ENCODE peak calls at places on chromosomes 13 and 19, in eight cellular contexts. E, K, D, W, V, H, B and C are unnamed samples.

GRCh38 chr13:46575321-46575721 is 22.4 kb downstream of the LRCH1 start:
- DNase-seq in E (no peak), K (no peak), D (no peak), W (peak), V (peak), H (no peak), B (no peak), C (no peak)

GRCh38 chr13:39816936-39817335 is 161.5 kb downstream of the COG6 start:
- DNase-seq in E (no peak), K (no peak), D (no peak), W (peak), V (no peak), H (no peak), B (no peak), C (no peak)

GRCh38 chr19:48445256-48445605 is 552 bp upstream of the GRWD1 start:
- DNase-seq in E (peak), K (no peak), D (peak), W (peak), V (peak), H (no peak), B (no peak), C (no peak)

GRCh38 chr19:17124025-17124424 is 48.4 kb downstream of the MYO9B start:
- DNase-seq in E (no peak), K (no peak), D (no peak), W (no peak), V (no peak), H (no peak), B (no peak), C (no peak)

GRCh38 chr13:93080587-93080986 is 146.0 kb upstream of the GPC6 start:
- DNase-seq in E (peak), K (no peak), D (peak), W (peak), V (no peak), H (no peak), B (no peak), C (no peak)

GRCh38 chr13:73390100-73390499 is 331.3 kb downstream of the KLF5 start:
- DNase-seq in E (no peak), K (no peak), D (no peak), W (no peak), V (no peak), H (no peak), B (no peak), C (no peak)

GRCh38 chr19:15280915-15281683 is 48.9 kb upstream of the EPHX3 start:
- DNase-seq in E (peak), K (no peak), D (peak), W (peak), V (peak), H (peak), B (peak), C (peak)

GRCh38 chr13:23086951-23087350 is 93.8 kb upstream of the SGCG start:
- DNase-seq in E (no peak), K (no peak), D (no peak), W (no peak), V (no peak), H (no peak), B (no peak), C (no peak)

GRCh38 chr13:30618938-30619289 is 1.2 kb downstream of the USPL1 start:
- DNase-seq in E (no peak), K (no peak), D (no peak), W (no peak), V (no peak), H (no peak), B (no peak), C (no peak)

GRCh38 chr13:39313721-39314120 is 275.5 kb downstream of the NHLRC3 start:
- DNase-seq in E (no peak), K (no peak), D (no peak), W (no peak), V (no peak), H (no peak), B (no peak), C (no peak)

GRCh38 chr13:40060318-40061007 is 405.0 kb downstream of the COG6 start:
- DNase-seq in E (no peak), K (no peak), D (peak), W (peak), V (no peak), H (peak), B (no peak), C (peak)

GRCh38 chr13:72504026-72504925 is 223.2 kb downstream of the MZT1 start:
- DNase-seq in E (no peak), K (no peak), D (no peak), W (peak), V (no peak), H (no peak), B (no peak), C (no peak)

GRCh38 chr19:58566989-58567388 is 6.1 kb downstream of the MZF1 start:
- DNase-seq in E (no peak), K (no peak), D (no peak), W (no peak), V (no peak), H (peak), B (no peak), C (no peak)

GRCh38 chr13:110044521-110045200 is 258.3 kb upstream of the IRS2 start:
- DNase-seq in E (no peak), K (no peak), D (peak), W (no peak), V (no peak), H (no peak), B (no peak), C (no peak)

GRCh38 chr13:32153056-32153455 is 121.5 kb downstream of the FRY start:
- DNase-seq in E (no peak), K (no peak), D (no peak), W (peak), V (peak), H (no peak), B (no peak), C (no peak)

GRCh38 chr13:47555235-47555634 is 445.8 kb downstream of the SUCLA2 start:
- DNase-seq in E (no peak), K (no peak), D (no peak), W (no peak), V (no peak), H (no peak), B (no peak), C (no peak)

GRCh38 chr19:57803594-57804325 is 11.0 kb downstream of the ZNF552 start:
- DNase-seq in E (no peak), K (no peak), D (no peak), W (peak), V (peak), H (peak), B (no peak), C (no peak)

GRCh38 chr13:42807866-42808265 is 26.5 kb downstream of the FAM216B start:
- DNase-seq in E (no peak), K (no peak), D (no peak), W (peak), V (no peak), H (no peak), B (no peak), C (no peak)

GRCh38 chr13:33730147-33730546 is 87.8 kb upstream of the RFC3 start:
- DNase-seq in E (no peak), K (no peak), D (no peak), W (no peak), V (no peak), H (no peak), B (no peak), C (no peak)

GRCh38 chr13:80481589-80481988 is 140.7 kb upstream of the SPRY2 start:
- DNase-seq in E (no peak), K (no peak), D (no peak), W (no peak), V (no peak), H (no peak), B (no peak), C (no peak)

GRCh38 chr19:17739121-17739875 is 12.0 kb upstream of the FCHO1 start:
- DNase-seq in E (no peak), K (no peak), D (peak), W (no peak), V (no peak), H (no peak), B (peak), C (no peak)

GRCh38 chr19:55626350-55626749 is 2.0 kb upstream of the ZNF784 start:
- DNase-seq in E (no peak), K (peak), D (no peak), W (no peak), V (no peak), H (no peak), B (no peak), C (no peak)

GRCh38 chr19:49546825-49547565 is 19.2 kb downstream of the RCN3 start:
- DNase-seq in E (peak), K (peak), D (peak), W (peak), V (peak), H (peak), B (no peak), C (peak)

GRCh38 chr19:46715620-46716012 is 1.3 kb downstream of the PRKD2 start:
- DNase-seq in E (no peak), K (no peak), D (no peak), W (no peak), V (no peak), H (no peak), B (peak), C (no peak)

GRCh38 chr19:52231154-52231565 is 38.2 kb upstream of the ZNF766 start:
- DNase-seq in E (no peak), K (no peak), D (no peak), W (peak), V (no peak), H (no peak), B (no peak), C (no peak)

GRCh38 chr19:6048808-6049405 is 61.4 kb downstream of the RFX2 start:
- DNase-seq in E (peak), K (peak), D (peak), W (peak), V (no peak), H (peak), B (peak), C (peak)

GRCh38 chr13:93674337-93674755 is 447.7 kb downstream of the GPC6 start:
- DNase-seq in E (no peak), K (no peak), D (no peak), W (no peak), V (no peak), H (no peak), B (no peak), C (no peak)

GRCh38 chr13:103067751-103068563 is 1.7 kb upstream of the SLC10A2 start:
- DNase-seq in E (peak), K (no peak), D (no peak), W (no peak), V (no peak), H (no peak), B (no peak), C (no peak)

GRCh38 chr13:112355274-112355843 is 20.8 kb upstream of the SPACA7 start:
- DNase-seq in E (no peak), K (no peak), D (no peak), W (no peak), V (no peak), H (no peak), B (no peak), C (no peak)

GRCh38 chr19:40609561-40610395 is 8.6 kb downstream of the LTBP4 start:
- DNase-seq in E (no peak), K (peak), D (peak), W (peak), V (no peak), H (peak), B (peak), C (peak)

GRCh38 chr19:38970664-38971532 is 4.6 kb downstream of the FBXO17 start:
- DNase-seq in E (no peak), K (no peak), D (no peak), W (no peak), V (no peak), H (no peak), B (no peak), C (no peak)

GRCh38 chr19:1598777-1599459 is 6.3 kb upstream of the MBD3 start:
- DNase-seq in E (no peak), K (no peak), D (no peak), W (no peak), V (no peak), H (no peak), B (no peak), C (no peak)